ENCODE peak calls at places on chromosomes 2 and 18, in seven cellular contexts. One of them, this sample, is unnamed.

GRCh38 chr2:12316464-12316863 is 400.3 kb upstream of the TRIB2 start:
- DNase-seq in fibroblast of lung: no peak
- DNase-seq in cardiac muscle cell: no peak
- DNase-seq in endothelial cell of umbilical vein: no peak
- DNase-seq in heart left ventricle: no peak
- DNase-seq in tibial artery: no peak
- DNase-seq in CD4-positive, alpha-beta memory T cell: no peak
- DNase-seq in this sample: no peak

GRCh38 chr2:46296216-46296839 is 879 bp upstream of the EPAS1 start:
- DNase-seq in endothelial cell of umbilical vein: no peak
- DNase-seq in cardiac muscle cell: peak; percentile 46
- DNase-seq in tibial artery: peak; percentile 84
- DNase-seq in heart left ventricle: peak; percentile 72
- DNase-seq in fibroblast of lung: no peak
- DNase-seq in CD4-positive, alpha-beta memory T cell: peak; percentile 18
- DNase-seq in this sample: no peak

GRCh38 chr18:35460719-35461118 is 37.0 kb downstream of the INO80C start:
- DNase-seq in heart left ventricle: no peak
- DNase-seq in endothelial cell of umbilical vein: peak; percentile 79
- DNase-seq in fibroblast of lung: peak; percentile 49
- DNase-seq in tibial artery: no peak
- DNase-seq in CD4-positive, alpha-beta memory T cell: no peak
- DNase-seq in cardiac muscle cell: peak; percentile 23
- DNase-seq in this sample: no peak

GRCh38 chr2:122009546-122009945 is 254.1 kb downstream of the TSN start:
- DNase-seq in endothelial cell of umbilical vein: no peak
- DNase-seq in fibroblast of lung: no peak
- DNase-seq in CD4-positive, alpha-beta memory T cell: no peak
- DNase-seq in heart left ventricle: no peak
- DNase-seq in cardiac muscle cell: peak; percentile 21
- DNase-seq in tibial artery: no peak
- DNase-seq in this sample: no peak

GRCh38 chr2:148515976-148516375 is 128.6 kb upstream of the EPC2 start:
- DNase-seq in heart left ventricle: no peak
- DNase-seq in tibial artery: no peak
- DNase-seq in endothelial cell of umbilical vein: peak; percentile 58
- DNase-seq in CD4-positive, alpha-beta memory T cell: no peak
- DNase-seq in cardiac muscle cell: peak; percentile 19
- DNase-seq in fibroblast of lung: peak; percentile 10
- DNase-seq in this sample: no peak

GRCh38 chr2:46031124-46031523 is 266.1 kb upstream of the EPAS1 start:
- DNase-seq in cardiac muscle cell: no peak
- DNase-seq in heart left ventricle: no peak
- DNase-seq in fibroblast of lung: no peak
- DNase-seq in endothelial cell of umbilical vein: no peak
- DNase-seq in CD4-positive, alpha-beta memory T cell: no peak
- DNase-seq in tibial artery: no peak
- DNase-seq in this sample: no peak

GRCh38 chr2:44918095-44918775 is 23.3 kb upstream of the SIX3 start:
- DNase-seq in CD4-positive, alpha-beta memory T cell: no peak
- DNase-seq in heart left ventricle: no peak
- DNase-seq in endothelial cell of umbilical vein: no peak
- DNase-seq in tibial artery: no peak
- DNase-seq in cardiac muscle cell: peak; percentile 17
- DNase-seq in fibroblast of lung: peak; percentile 74
- DNase-seq in this sample: no peak

GRCh38 chr2:127626175-127626574 is 19.8 kb upstream of the GPR17 start:
- DNase-seq in CD4-positive, alpha-beta memory T cell: no peak
- DNase-seq in cardiac muscle cell: no peak
- DNase-seq in endothelial cell of umbilical vein: no peak
- DNase-seq in heart left ventricle: no peak
- DNase-seq in fibroblast of lung: no peak
- DNase-seq in tibial artery: peak; percentile 59
- DNase-seq in this sample: no peak

GRCh38 chr2:174209325-174209724 is 39.0 kb downstream of the OLA1 start:
- DNase-seq in tibial artery: no peak
- DNase-seq in endothelial cell of umbilical vein: no peak
- DNase-seq in cardiac muscle cell: no peak
- DNase-seq in CD4-positive, alpha-beta memory T cell: no peak
- DNase-seq in heart left ventricle: no peak
- DNase-seq in fibroblast of lung: no peak
- DNase-seq in this sample: no peak

GRCh38 chr2:20834331-20834730 is 11.4 kb upstream of the LDAH start:
- DNase-seq in CD4-positive, alpha-beta memory T cell: no peak
- DNase-seq in cardiac muscle cell: no peak
- DNase-seq in tibial artery: no peak
- DNase-seq in endothelial cell of umbilical vein: no peak
- DNase-seq in fibroblast of lung: no peak
- DNase-seq in heart left ventricle: no peak
- DNase-seq in this sample: no peak

GRCh38 chr2:102106133-102106556 is 36.4 kb upstream of the IL1R1 start:
- DNase-seq in cardiac muscle cell: peak; percentile 89
- DNase-seq in CD4-positive, alpha-beta memory T cell: no peak
- DNase-seq in heart left ventricle: no peak
- DNase-seq in endothelial cell of umbilical vein: no peak
- DNase-seq in tibial artery: no peak
- DNase-seq in fibroblast of lung: peak; percentile 82
- DNase-seq in this sample: no peak

GRCh38 chr2:24825883-24826800 is 32.9 kb downstream of the CENPO start:
- DNase-seq in CD4-positive, alpha-beta memory T cell: no peak
- DNase-seq in endothelial cell of umbilical vein: peak; percentile 54
- DNase-seq in fibroblast of lung: peak; percentile 15
- DNase-seq in tibial artery: peak; percentile 53
- DNase-seq in cardiac muscle cell: peak; percentile 27
- DNase-seq in heart left ventricle: no peak
- DNase-seq in this sample: no peak

GRCh38 chr2:121529439-121530209 is 1.1 kb upstream of the RNU4ATAC start:
- DNase-seq in CD4-positive, alpha-beta memory T cell: peak; percentile 0
- DNase-seq in heart left ventricle: peak; percentile 79
- DNase-seq in endothelial cell of umbilical vein: no peak
- DNase-seq in fibroblast of lung: peak; percentile 68
- DNase-seq in tibial artery: peak; percentile 80
- DNase-seq in cardiac muscle cell: peak; percentile 75
- DNase-seq in this sample: no peak

GRCh38 chr2:221767106-221767878 is 195.2 kb upstream of the EPHA4 start:
- DNase-seq in heart left ventricle: no peak
- DNase-seq in fibroblast of lung: peak; percentile 38
- DNase-seq in tibial artery: no peak
- DNase-seq in cardiac muscle cell: peak; percentile 16
- DNase-seq in CD4-positive, alpha-beta memory T cell: no peak
- DNase-seq in endothelial cell of umbilical vein: peak; percentile 66
- DNase-seq in this sample: no peak

GRCh38 chr18:48929951-48930713 is 20.6 kb downstream of the SMAD7 start:
- DNase-seq in endothelial cell of umbilical vein: peak; percentile 55
- DNase-seq in CD4-positive, alpha-beta memory T cell: no peak
- DNase-seq in heart left ventricle: peak; percentile 41
- DNase-seq in cardiac muscle cell: peak; percentile 84
- DNase-seq in fibroblast of lung: peak; percentile 92
- DNase-seq in tibial artery: no peak
- DNase-seq in this sample: no peak
- H3K4me1 ChIP-seq in endothelial cell of umbilical vein: peaks cover 83% of the 10 kb centered on the region
- H3K4me1 ChIP-seq in CD4-positive, alpha-beta memory T cell: peaks cover 98% of the 10 kb centered on the region
- H3K4me1 ChIP-seq in heart left ventricle: peaks cover 98% of the 10 kb centered on the region
- H3K4me1 ChIP-seq in cardiac muscle cell: peaks cover 90% of the 10 kb centered on the region
- H3K4me1 ChIP-seq in fibroblast of lung: peaks cover 66% of the 10 kb centered on the region
- H3K4me1 ChIP-seq in tibial artery: peaks cover 98% of the 10 kb centered on the region
- H3K4me1 ChIP-seq in this sample: peaks cover 68% of the 10 kb centered on the region

DNA sequence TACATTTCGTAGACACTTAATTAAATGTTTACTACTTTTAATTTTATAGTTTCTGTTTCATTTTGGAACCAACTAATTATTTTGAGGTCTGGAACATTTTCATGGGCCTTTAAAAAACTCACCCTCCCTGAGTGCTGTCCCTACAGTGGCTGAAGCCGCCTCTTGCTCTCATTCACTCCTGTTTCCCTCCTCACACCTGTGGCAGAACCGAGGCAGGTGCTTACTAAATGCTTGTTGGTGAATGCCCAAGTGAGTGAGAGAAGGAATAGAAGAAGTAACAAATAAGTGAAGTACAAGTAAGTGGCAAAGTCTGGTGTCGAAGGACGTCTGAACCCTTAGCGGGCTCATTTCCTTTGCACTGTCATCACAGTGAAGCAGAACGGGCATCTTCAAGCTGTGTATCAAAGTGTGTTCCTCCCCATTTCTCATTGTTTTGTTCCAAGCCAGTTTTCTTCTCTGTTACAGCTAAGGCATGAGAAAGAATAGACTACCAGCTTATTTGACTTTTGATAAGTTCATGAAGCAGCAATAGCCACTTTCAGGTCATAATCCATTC is 135.3 kb downstream of the RHBDD1 start:
- DNase-seq in fibroblast of lung: no peak
- DNase-seq in cardiac muscle cell: no peak
- DNase-seq in CD4-positive, alpha-beta memory T cell: no peak
- DNase-seq in tibial artery: no peak
- DNase-seq in heart left ventricle: no peak
- DNase-seq in endothelial cell of umbilical vein: no peak
- DNase-seq in this sample: no peak
- H3K4me3 ChIP-seq in fibroblast of lung: no peak overlapping the region
- H3K4me3 ChIP-seq in cardiac muscle cell: no peak overlapping the region
- H3K4me3 ChIP-seq in CD4-positive, alpha-beta memory T cell: no peak overlapping the region
- H3K4me3 ChIP-seq in tibial artery: no peak overlapping the region
- H3K4me3 ChIP-seq in heart left ventricle: no peak overlapping the region
- H3K4me3 ChIP-seq in endothelial cell of umbilical vein: no peak overlapping the region
- H3K4me3 ChIP-seq in this sample: no peak overlapping the region

GRCh38 chr2:1795261-1795828 is 51.0 kb upstream of the PXDN start:
- DNase-seq in tibial artery: no peak
- DNase-seq in CD4-positive, alpha-beta memory T cell: no peak
- DNase-seq in fibroblast of lung: no peak
- DNase-seq in cardiac muscle cell: no peak
- DNase-seq in heart left ventricle: no peak
- DNase-seq in endothelial cell of umbilical vein: no peak
- DNase-seq in this sample: no peak

GRCh38 chr2:1794821-1795220 is 50.5 kb upstream of the PXDN start:
- DNase-seq in tibial artery: no peak
- DNase-seq in cardiac muscle cell: no peak
- DNase-seq in fibroblast of lung: no peak
- DNase-seq in endothelial cell of umbilical vein: no peak
- DNase-seq in heart left ventricle: no peak
- DNase-seq in CD4-positive, alpha-beta memory T cell: no peak
- DNase-seq in this sample: no peak

GRCh38 chr2:1796581-1796930 is 52.2 kb upstream of the PXDN start:
- DNase-seq in heart left ventricle: no peak
- DNase-seq in endothelial cell of umbilical vein: no peak
- DNase-seq in CD4-positive, alpha-beta memory T cell: no peak
- DNase-seq in cardiac muscle cell: no peak
- DNase-seq in tibial artery: no peak
- DNase-seq in fibroblast of lung: no peak
- DNase-seq in this sample: no peak

GRCh38 chr2:1793868-1794445 is 49.6 kb upstream of the PXDN start:
- DNase-seq in fibroblast of lung: no peak
- DNase-seq in tibial artery: no peak
- DNase-seq in CD4-positive, alpha-beta memory T cell: no peak
- DNase-seq in endothelial cell of umbilical vein: no peak
- DNase-seq in heart left ventricle: peak; percentile 79
- DNase-seq in cardiac muscle cell: peak; percentile 16
- DNase-seq in this sample: no peak

DNA sequence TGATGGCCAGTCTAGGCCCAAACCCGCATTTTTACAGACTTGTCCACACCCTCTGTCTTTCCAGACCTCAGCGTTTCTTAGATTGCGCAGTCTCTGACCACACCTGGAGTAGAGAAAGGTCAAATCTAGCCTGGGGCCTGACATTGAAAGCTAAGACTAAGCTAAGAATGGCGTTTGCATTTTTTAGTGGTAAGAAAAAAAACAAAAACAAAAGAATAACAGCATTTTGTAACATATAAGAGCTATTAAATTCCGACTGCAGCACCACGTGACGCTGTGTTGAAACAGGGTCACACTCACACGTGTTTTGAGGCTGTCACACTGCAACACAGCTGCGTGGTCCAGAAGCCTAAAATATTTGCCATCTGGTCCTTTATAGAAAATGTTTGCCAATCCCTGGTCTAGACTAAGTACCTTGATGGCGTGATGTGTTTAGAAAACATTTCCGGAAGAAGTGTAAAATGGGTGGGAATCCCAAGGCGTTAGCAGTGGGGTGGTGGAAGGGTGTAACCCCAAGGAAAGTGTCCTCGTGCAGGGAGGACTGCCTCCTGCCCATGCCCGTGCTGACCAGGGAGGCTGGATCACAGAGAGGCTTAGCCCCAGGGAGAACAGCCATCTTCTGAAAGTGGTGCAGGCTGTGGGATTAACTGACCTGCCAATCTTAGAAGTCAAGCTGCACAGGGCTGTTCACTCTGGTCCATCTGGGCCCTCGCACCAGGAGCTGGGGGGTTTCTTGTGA is 51.7 kb upstream of the PXDN start:
- DNase-seq in fibroblast of lung: no peak
- DNase-seq in tibial artery: no peak
- DNase-seq in CD4-positive, alpha-beta memory T cell: no peak
- DNase-seq in cardiac muscle cell: no peak
- DNase-seq in endothelial cell of umbilical vein: no peak
- DNase-seq in heart left ventricle: no peak
- DNase-seq in this sample: no peak
- H3K4me1 ChIP-seq in fibroblast of lung: peaks cover 3% of the 10 kb centered on the region
- H3K4me1 ChIP-seq in tibial artery: peaks cover 15% of the 10 kb centered on the region
- H3K4me1 ChIP-seq in CD4-positive, alpha-beta memory T cell: no peaks in the 10 kb centered on the region
- H3K4me1 ChIP-seq in cardiac muscle cell: no peaks in the 10 kb centered on the region
- H3K4me1 ChIP-seq in endothelial cell of umbilical vein: no peaks in the 10 kb centered on the region
- H3K4me1 ChIP-seq in heart left ventricle: no peaks in the 10 kb centered on the region
- H3K4me1 ChIP-seq in this sample: peaks cover 7% of the 10 kb centered on the region

GRCh38 chr18:54947115-54947514 is 12.1 kb downstream of the CCDC68 start:
- DNase-seq in tibial artery: no peak
- DNase-seq in CD4-positive, alpha-beta memory T cell: no peak
- DNase-seq in endothelial cell of umbilical vein: peak; percentile 35
- DNase-seq in heart left ventricle: peak; percentile 31
- DNase-seq in fibroblast of lung: no peak
- DNase-seq in cardiac muscle cell: peak; percentile 38
- DNase-seq in this sample: no peak

GRCh38 chr18:54946149-54946581 is 13.1 kb downstream of the CCDC68 start:
- DNase-seq in fibroblast of lung: peak; percentile 33
- DNase-seq in cardiac muscle cell: peak; percentile 60
- DNase-seq in tibial artery: no peak
- DNase-seq in CD4-positive, alpha-beta memory T cell: peak; percentile 28
- DNase-seq in heart left ventricle: peak; percentile 34
- DNase-seq in endothelial cell of umbilical vein: peak; percentile 76
- DNase-seq in this sample: no peak

GRCh38 chr18:54942569-54942968 is 16.7 kb downstream of the CCDC68 start:
- DNase-seq in heart left ventricle: no peak
- DNase-seq in tibial artery: no peak
- DNase-seq in endothelial cell of umbilical vein: no peak
- DNase-seq in fibroblast of lung: no peak
- DNase-seq in cardiac muscle cell: no peak
- DNase-seq in CD4-positive, alpha-beta memory T cell: no peak
- DNase-seq in this sample: no peak

GRCh38 chr18:54948350-54948837 is 10.9 kb downstream of the CCDC68 start:
- DNase-seq in tibial artery: no peak
- DNase-seq in CD4-positive, alpha-beta memory T cell: no peak
- DNase-seq in heart left ventricle: no peak
- DNase-seq in endothelial cell of umbilical vein: no peak
- DNase-seq in fibroblast of lung: no peak
- DNase-seq in cardiac muscle cell: no peak
- DNase-seq in this sample: no peak

DNA sequence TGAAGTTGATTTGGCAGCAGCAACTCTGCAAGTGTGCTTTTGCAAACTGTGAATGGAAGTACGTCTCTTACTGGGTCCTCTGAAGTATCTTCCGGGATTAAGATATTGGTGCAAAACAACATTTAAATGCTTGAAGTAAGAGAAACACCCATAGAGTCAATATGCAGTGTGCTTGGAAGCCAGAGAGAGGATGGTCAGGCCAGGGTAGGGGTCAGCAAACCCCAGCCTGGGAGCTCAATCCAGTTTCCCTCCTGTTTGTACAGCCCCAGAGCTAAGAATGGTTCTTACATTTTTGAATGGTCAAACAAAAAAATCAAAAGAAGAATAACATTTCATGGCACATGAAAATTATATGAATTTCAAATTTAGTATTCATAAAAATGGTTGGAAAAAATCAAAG is 13.5 kb downstream of the CCDC68 start:
- DNase-seq in endothelial cell of umbilical vein: no peak
- DNase-seq in heart left ventricle: no peak
- DNase-seq in cardiac muscle cell: peak; percentile 25
- DNase-seq in fibroblast of lung: no peak
- DNase-seq in CD4-positive, alpha-beta memory T cell: no peak
- DNase-seq in tibial artery: no peak
- DNase-seq in this sample: no peak
- H3K4me3 ChIP-seq in endothelial cell of umbilical vein: no peak overlapping the region
- H3K4me3 ChIP-seq in heart left ventricle: peak overlapping the region; percentile 54
- H3K4me3 ChIP-seq in cardiac muscle cell: no peak overlapping the region
- H3K4me3 ChIP-seq in fibroblast of lung: peak overlapping the region; percentile 67
- H3K4me3 ChIP-seq in CD4-positive, alpha-beta memory T cell: no peak overlapping the region
- H3K4me3 ChIP-seq in tibial artery: peak overlapping the region; percentile 47
- H3K4me3 ChIP-seq in this sample: peak overlapping the region; percentile 70

This sample was measured in CD8-positive, alpha-beta T cell.